ENCODE peak calls at places on chromosomes 13 and 19, in six cellular contexts. S, J, H, F, Q and G are unnamed samples.

GRCh38 chr13:51523082-51523518 is 61.2 kb upstream of the WDFY2 start:
- DNase-seq in Q (peak), S (peak), F (no peak), H (no peak), J (no peak), G (peak)

GRCh38 chr19:19468424-19469050 is 46.8 kb downstream of the TSSK6 start:
- DNase-seq in F (no peak), H (no peak), Q (no peak), S (no peak), J (no peak), G (no peak)

GRCh38 chr13:46850214-46850613 is 46.6 kb downstream of the HTR2A start:
- DNase-seq in J (no peak), Q (no peak), S (no peak), F (no peak), H (no peak), G (no peak)

GRCh38 chr19:5804516-5805464 is at the start of gene NRTN:
- DNase-seq in Q (no peak), H (no peak), F (peak), J (no peak), S (no peak), G (no peak)

GRCh38 chr19:19514215-19514633 is 1.1 kb downstream of the TSSK6 start:
- DNase-seq in S (no peak), H (no peak), Q (no peak), J (no peak), F (no peak), G (no peak)

GRCh38 chr19:41339936-41340335 is 13.8 kb downstream of the TGFB1 start:
- DNase-seq in J (no peak), F (no peak), S (no peak), Q (no peak), H (peak), G (no peak)

GRCh38 chr13:27449081-27449603 is 1.2 kb downstream of the MTIF3 start:
- DNase-seq in S (no peak), Q (peak), F (no peak), J (no peak), H (no peak), G (no peak)

GRCh38 chr13:108212901-108213300 is 2.4 kb downstream of the LIG4 start:
- DNase-seq in J (no peak), Q (no peak), H (no peak), S (no peak), F (no peak), G (no peak)

GRCh38 chr13:92260363-92260762 is 861.9 kb downstream of the GPC5 start:
- DNase-seq in F (no peak), S (no peak), J (no peak), Q (no peak), H (no peak), G (no peak)

GRCh38 chr13:63540042-63540441 is 2124.4 kb upstream of the PCDH20 start:
- DNase-seq in F (no peak), S (no peak), Q (no peak), J (no peak), H (no peak), G (no peak)

GRCh38 chr13:36848228-36848982 is 29.4 kb downstream of the RFXAP start:
- DNase-seq in J (no peak), Q (no peak), S (no peak), H (no peak), F (no peak), G (no peak)

GRCh38 chr19:19343016-19343362 is 22.4 kb downstream of the MAU2 start:
- DNase-seq in J (no peak), F (no peak), S (no peak), Q (no peak), H (no peak), G (no peak)

GRCh38 chr13:39038569-39038898 is 278 bp downstream of the NHLRC3 start:
- DNase-seq in S (peak), J (no peak), H (no peak), Q (peak), F (peak), G (no peak)

GRCh38 chr13:40963927-40964326 is 55.2 kb downstream of the ELF1 start:
- DNase-seq in F (no peak), H (no peak), J (no peak), S (no peak), Q (peak), G (peak)

GRCh38 chr13:110784748-110785147 is 71.2 kb downstream of the ING1 start:
- DNase-seq in S (no peak), H (no peak), F (no peak), J (no peak), Q (no peak), G (no peak)

GRCh38 chr13:74867460-74867859 is 614.5 kb downstream of the TBC1D4 start:
- DNase-seq in H (no peak), F (no peak), J (no peak), Q (peak), S (no peak), G (peak)

GRCh38 chr19:40253611-40254092 is 27.2 kb upstream of the CCNP start:
- DNase-seq in F (no peak), S (no peak), J (no peak), Q (no peak), H (no peak), G (no peak)

GRCh38 chr13:42211704-42212103 is 60.2 kb upstream of the AKAP11 start:
- DNase-seq in Q (peak), F (no peak), J (no peak), H (peak), S (no peak), G (peak)

GRCh38 chr13:34469212-34469983 is 472.7 kb upstream of the NBEA start:
- DNase-seq in S (no peak), J (no peak), H (no peak), F (no peak), Q (peak), G (peak)

GRCh38 chr13:46553521-46553885 is 533 bp downstream of the LRCH1 start:
- DNase-seq in J (peak), H (no peak), F (peak), Q (no peak), S (no peak), G (no peak)

GRCh38 chr19:44725684-44726083 is 22.8 kb upstream of the BCL3 start:
- DNase-seq in Q (no peak), F (no peak), J (no peak), H (no peak), S (no peak), G (no peak)

GRCh38 chr19:4062576-4063368 is 3.9 kb downstream of the ZBTB7A start:
- DNase-seq in Q (no peak), S (no peak), H (no peak), F (no peak), J (no peak), G (no peak)

GRCh38 chr19:2734589-2735288 is 5.1 kb downstream of the SLC39A3 start:
- DNase-seq in J (no peak), H (no peak), Q (no peak), F (no peak), S (no peak), G (no peak)

GRCh38 chr19:37932985-37933953 is 26.3 kb downstream of the SIPA1L3 start:
- DNase-seq in J (no peak), F (peak), H (no peak), Q (peak), S (no peak), G (no peak)

GRCh38 chr19:46660008-46660517 is 919 bp downstream of the DACT3 start:
- DNase-seq in Q (no peak), S (no peak), F (no peak), J (no peak), H (no peak), G (no peak)

GRCh38 chr13:113843864-113844556 is 19.9 kb downstream of the GAS6 start:
- DNase-seq in S (no peak), J (no peak), Q (no peak), H (no peak), F (peak), G (no peak)

GRCh38 chr19:57239982-57240310 is 486 bp upstream of the ZNF805 start:
- DNase-seq in J (no peak), H (no peak), Q (no peak), S (no peak), F (no peak), G (no peak)

GRCh38 chr13:27822873-27823311 is 30.6 kb downstream of the GSX1 start:
- DNase-seq in H (no peak), F (no peak), J (no peak), S (no peak), Q (peak), G (no peak)

GRCh38 chr19:33301011-33301899 is 1.1 kb downstream of the CEBPA start:
- DNase-seq in J (no peak), H (no peak), Q (no peak), S (no peak), F (peak), G (no peak)

GRCh38 chr19:45100797-45101196 is 7.8 kb downstream of the PPP1R37 start:
- DNase-seq in F (peak), H (no peak), Q (no peak), J (no peak), S (no peak), G (no peak)

GRCh38 chr19:4889034-4889825 is 13.5 kb downstream of the ARRDC5 start:
- DNase-seq in H (peak), Q (peak), F (no peak), S (no peak), J (no peak), G (peak)

GRCh38 chr19:11064831-11065303 is 24.4 kb upstream of the LDLR start:
- DNase-seq in J (no peak), F (no peak), Q (no peak), H (no peak), S (no peak), G (no peak)

GRCh38 chr13:99264053-99264452 is 5.9 kb upstream of the GPR18 start:
- DNase-seq in Q (no peak), J (no peak), F (peak), H (no peak), S (no peak), G (no peak)

GRCh38 chr13:105139380-105140285 is 1395.8 kb downstream of the EFNB2 start:
- DNase-seq in H (no peak), S (peak), Q (no peak), F (peak), J (no peak), G (no peak)